ENCODE peak calls at places on chromosomes 1 and 21, in six cellular contexts. One of them, this sample, is unnamed.

GRCh38 chr21:33377221-33377620 is 26.0 kb upstream of the IFNGR2 start:
- DNase-seq in AG04450: no peak
- DNase-seq in frontal cortex: no peak
- DNase-seq in glutamatergic neuron: no peak
- DNase-seq in islet precursor cell: no peak
- DNase-seq in ecto neural progenitor cell: no peak
- DNase-seq in this sample: no peak

GRCh38 chr1:154176341-154176740 is 15.6 kb downstream of the TPM3 start:
- DNase-seq in ecto neural progenitor cell: no peak
- DNase-seq in islet precursor cell: no peak
- DNase-seq in frontal cortex: no peak
- DNase-seq in glutamatergic neuron: no peak
- DNase-seq in AG04450: peak
- DNase-seq in this sample: no peak

GRCh38 chr1:61353797-61354406 is 271.5 kb downstream of the NFIA start:
- DNase-seq in ecto neural progenitor cell: no peak
- DNase-seq in AG04450: no peak
- DNase-seq in frontal cortex: no peak
- DNase-seq in islet precursor cell: no peak
- DNase-seq in glutamatergic neuron: no peak
- DNase-seq in this sample: no peak

GRCh38 chr21:42051788-42052187 is 19.3 kb upstream of the UMODL1 start:
- DNase-seq in islet precursor cell: no peak
- DNase-seq in frontal cortex: no peak
- DNase-seq in ecto neural progenitor cell: no peak
- DNase-seq in glutamatergic neuron: no peak
- DNase-seq in AG04450: no peak
- DNase-seq in this sample: no peak

GRCh38 chr1:40316595-40317393 is at the start of gene COL9A2:
- DNase-seq in AG04450: no peak
- DNase-seq in ecto neural progenitor cell: peak
- DNase-seq in frontal cortex: peak
- DNase-seq in glutamatergic neuron: peak
- DNase-seq in islet precursor cell: peak
- DNase-seq in this sample: no peak

GRCh38 chr1:115669002-115669673 is 27.4 kb downstream of the VANGL1 start:
- DNase-seq in AG04450: peak
- DNase-seq in ecto neural progenitor cell: no peak
- DNase-seq in islet precursor cell: no peak
- DNase-seq in glutamatergic neuron: no peak
- DNase-seq in frontal cortex: no peak
- DNase-seq in this sample: no peak

GRCh38 chr1:205417884-205418283 is 4.0 kb downstream of the LEMD1 start:
- DNase-seq in frontal cortex: no peak
- DNase-seq in AG04450: no peak
- DNase-seq in islet precursor cell: peak
- DNase-seq in ecto neural progenitor cell: no peak
- DNase-seq in glutamatergic neuron: no peak
- DNase-seq in this sample: no peak

GRCh38 chr1:165152109-165152508 is 204.4 kb downstream of the LMX1A start:
- DNase-seq in frontal cortex: no peak
- DNase-seq in ecto neural progenitor cell: no peak
- DNase-seq in islet precursor cell: no peak
- DNase-seq in glutamatergic neuron: no peak
- DNase-seq in AG04450: no peak
- DNase-seq in this sample: no peak

GRCh38 chr1:38305666-38306065 is 259.1 kb upstream of the POU3F1 start:
- DNase-seq in frontal cortex: no peak
- DNase-seq in ecto neural progenitor cell: no peak
- DNase-seq in AG04450: no peak
- DNase-seq in islet precursor cell: no peak
- DNase-seq in glutamatergic neuron: no peak
- DNase-seq in this sample: no peak

GRCh38 chr1:235533476-235534168 is 29.4 kb upstream of the B3GALNT2 start:
- DNase-seq in islet precursor cell: no peak
- DNase-seq in frontal cortex: no peak
- DNase-seq in glutamatergic neuron: no peak
- DNase-seq in AG04450: no peak
- DNase-seq in ecto neural progenitor cell: no peak
- DNase-seq in this sample: no peak

GRCh38 chr1:56496861-56497772 is 82.2 kb downstream of the PLPP3 start:
- DNase-seq in islet precursor cell: peak
- DNase-seq in AG04450: no peak
- DNase-seq in ecto neural progenitor cell: no peak
- DNase-seq in glutamatergic neuron: no peak
- DNase-seq in frontal cortex: no peak
- DNase-seq in this sample: no peak

GRCh38 chr1:151478140-151478812 is 19.0 kb upstream of the POGZ start:
- DNase-seq in ecto neural progenitor cell: peak
- DNase-seq in glutamatergic neuron: no peak
- DNase-seq in AG04450: no peak
- DNase-seq in frontal cortex: no peak
- DNase-seq in islet precursor cell: no peak
- DNase-seq in this sample: no peak

GRCh38 chr1:221839794-221840395 is 98.0 kb upstream of the DUSP10 start:
- DNase-seq in frontal cortex: no peak
- DNase-seq in glutamatergic neuron: no peak
- DNase-seq in islet precursor cell: peak
- DNase-seq in ecto neural progenitor cell: no peak
- DNase-seq in AG04450: no peak
- DNase-seq in this sample: no peak

GRCh38 chr21:37670883-37671282 is 245.4 kb downstream of the KCNJ6 start:
- DNase-seq in ecto neural progenitor cell: no peak
- DNase-seq in glutamatergic neuron: no peak
- DNase-seq in islet precursor cell: no peak
- DNase-seq in AG04450: no peak
- DNase-seq in frontal cortex: no peak
- DNase-seq in this sample: no peak

GRCh38 chr1:87305096-87305495 is 23.6 kb upstream of the LMO4 start:
- DNase-seq in frontal cortex: no peak
- DNase-seq in glutamatergic neuron: no peak
- DNase-seq in AG04450: no peak
- DNase-seq in ecto neural progenitor cell: no peak
- DNase-seq in islet precursor cell: no peak
- DNase-seq in this sample: no peak

GRCh38 chr1:78038071-78038470 is 7.7 kb upstream of the GIPC2 start:
- DNase-seq in AG04450: peak
- DNase-seq in glutamatergic neuron: no peak
- DNase-seq in ecto neural progenitor cell: no peak
- DNase-seq in frontal cortex: no peak
- DNase-seq in islet precursor cell: no peak
- DNase-seq in this sample: no peak

GRCh38 chr1:224358288-224358687 is 1.6 kb downstream of the CNIH4 start:
- DNase-seq in AG04450: no peak
- DNase-seq in ecto neural progenitor cell: no peak
- DNase-seq in glutamatergic neuron: no peak
- DNase-seq in islet precursor cell: no peak
- DNase-seq in frontal cortex: no peak
- DNase-seq in this sample: no peak

GRCh38 chr1:121418369-121419049 is 233.7 kb downstream of the SRGAP2C start:
- DNase-seq in glutamatergic neuron: peak
- DNase-seq in islet precursor cell: peak
- DNase-seq in ecto neural progenitor cell: no peak
- DNase-seq in AG04450: no peak
- DNase-seq in frontal cortex: no peak
- DNase-seq in this sample: no peak

This sample was measured in type B pancreatic cell.